ENCODE peak calls at places on chromosome 19, in four cellular contexts. S is astrocyte of the spinal cord, U is ACHN, Y is NCI-H1417. Q is an unnamed sample.

GRCh38 chr19:35458192-35458591 is 10.1 kb downstream of the FFAR2 start:
- DNase-seq in S (no peak), U (no peak), Y (no peak), Q (no peak)

GRCh38 chr19:47331931-47332547 is at the start of gene C5AR2:
- DNase-seq in S (no peak), U (no peak), Y (no peak), Q (no peak)

GRCh38 chr19:35911173-35911572 is 3.1 kb upstream of the TYROBP start:
- DNase-seq in S (no peak), U (no peak), Y (no peak), Q (no peak)

GRCh38 chr19:37966211-37967072 is 59.4 kb downstream of the SIPA1L3 start:
- DNase-seq in S (peak; percentile 25), U (peak; percentile 24), Y (peak; percentile 31), Q (no peak)

GRCh38 chr19:18520848-18521691 is 800 bp downstream of the ELL start:
- DNase-seq in S (no peak), U (no peak), Y (no peak), Q (no peak)

GRCh38 chr19:48543121-48543710 is 8.8 kb upstream of the SULT2B1 start:
- DNase-seq in S (peak; percentile 8), U (peak; percentile 67), Y (peak; percentile 14), Q (no peak)

GRCh38 chr19:42253245-42254082 is 1.5 kb downstream of the ERF start:
- DNase-seq in S (peak; percentile 28), U (peak; percentile 35), Y (peak; percentile 50), Q (peak; percentile 48)

GRCh38 chr19:18160792-18161690 is 8.1 kb downstream of the PIK3R2 start:
- DNase-seq in S (peak; percentile 32), U (peak; percentile 66), Y (peak; percentile 52), Q (peak; percentile 71)

GRCh38 chr19:29531458-29532025 is 5.7 kb downstream of the VSTM2B start:
- DNase-seq in S (no peak), U (no peak), Y (no peak), Q (no peak)

GRCh38 chr19:47231215-47232054 is 436 bp upstream of the BBC3 start:
- DNase-seq in S (peak; percentile 92), U (peak; percentile 84), Y (peak; percentile 81), Q (peak; percentile 96)

GRCh38 chr19:4971424-4971793 is 2.5 kb downstream of the KDM4B start:
- DNase-seq in S (peak; percentile 17), U (no peak), Y (peak; percentile 66), Q (no peak)

GRCh38 chr19:51271015-51271600 is 20.2 kb downstream of the SIGLECL1 start:
- DNase-seq in S (no peak), U (no peak), Y (no peak), Q (no peak)

GRCh38 chr19:40508739-40509260 is 42.0 kb downstream of the SPTBN4 start:
- DNase-seq in S (no peak), U (no peak), Y (no peak), Q (no peak)